ENCODE peak calls at places on chromosome 9, in six cellular contexts. One of them, this sample, is unnamed.

GRCh38 chr9:106892632-106893031 is 29.7 kb downstream of the ZNF462 start:
- DNase-seq in ovary: peak; percentile 62
- DNase-seq in esophagus muscularis mucosa: no peak
- DNase-seq in transverse colon: peak; percentile 34
- DNase-seq in A549: peak; percentile 90
- DNase-seq in stomach: no peak
- DNase-seq in this sample: peak; percentile 83

GRCh38 chr9:124869986-124870560 is 8.1 kb downstream of the ARPC5L start:
- DNase-seq in stomach: peak; percentile 60
- DNase-seq in ovary: peak; percentile 52
- DNase-seq in transverse colon: peak; percentile 77
- DNase-seq in A549: no peak
- DNase-seq in esophagus muscularis mucosa: no peak
- DNase-seq in this sample: peak; percentile 84

GRCh38 chr9:106775960-106776359 is 87.0 kb upstream of the ZNF462 start:
- DNase-seq in ovary: no peak
- DNase-seq in transverse colon: no peak
- DNase-seq in stomach: no peak
- DNase-seq in esophagus muscularis mucosa: no peak
- DNase-seq in A549: no peak
- DNase-seq in this sample: no peak

GRCh38 chr9:105901514-105902109 is 207.3 kb downstream of the TMEM38B start:
- DNase-seq in esophagus muscularis mucosa: peak; percentile 39
- DNase-seq in ovary: peak; percentile 47
- DNase-seq in transverse colon: no peak
- DNase-seq in A549: peak; percentile 52
- DNase-seq in stomach: no peak
- DNase-seq in this sample: no peak

GRCh38 chr9:35186524-35186923 is 24.7 kb downstream of the UNC13B start:
- DNase-seq in esophagus muscularis mucosa: no peak
- DNase-seq in ovary: no peak
- DNase-seq in A549: no peak
- DNase-seq in transverse colon: peak; percentile 60
- DNase-seq in stomach: no peak
- DNase-seq in this sample: no peak

GRCh38 chr9:82972446-82972845 is 90.5 kb downstream of the RASEF start:
- DNase-seq in esophagus muscularis mucosa: no peak
- DNase-seq in stomach: no peak
- DNase-seq in ovary: no peak
- DNase-seq in transverse colon: peak; percentile 49
- DNase-seq in A549: no peak
- DNase-seq in this sample: no peak

GRCh38 chr9:116760636-116761035 is 73.5 kb downstream of the TRIM32 start:
- DNase-seq in esophagus muscularis mucosa: no peak
- DNase-seq in A549: no peak
- DNase-seq in stomach: no peak
- DNase-seq in ovary: no peak
- DNase-seq in transverse colon: no peak
- DNase-seq in this sample: no peak

GRCh38 chr9:96646081-96646991 is 8.8 kb downstream of the PRXL2C start:
- DNase-seq in esophagus muscularis mucosa: no peak
- DNase-seq in transverse colon: no peak
- DNase-seq in stomach: no peak
- DNase-seq in A549: no peak
- DNase-seq in ovary: no peak
- DNase-seq in this sample: no peak

GRCh38 chr9:20358201-20358600 is 264.1 kb downstream of the MLLT3 start:
- DNase-seq in ovary: no peak
- DNase-seq in esophagus muscularis mucosa: no peak
- DNase-seq in transverse colon: no peak
- DNase-seq in A549: peak; percentile 44
- DNase-seq in stomach: no peak
- DNase-seq in this sample: no peak

GRCh38 chr9:76552751-76553150 is 93.8 kb downstream of the GCNT1 start:
- DNase-seq in A549: no peak
- DNase-seq in transverse colon: no peak
- DNase-seq in esophagus muscularis mucosa: no peak
- DNase-seq in stomach: no peak
- DNase-seq in ovary: no peak
- DNase-seq in this sample: no peak

GRCh38 chr9:114592356-114592755 is 4.8 kb downstream of the ATP6V1G1 start:
- DNase-seq in esophagus muscularis mucosa: no peak
- DNase-seq in ovary: no peak
- DNase-seq in stomach: no peak
- DNase-seq in A549: no peak
- DNase-seq in transverse colon: peak; percentile 37
- DNase-seq in this sample: peak; percentile 28

GRCh38 chr9:135887585-135888050 is 19.7 kb downstream of the CAMSAP1 start:
- DNase-seq in esophagus muscularis mucosa: no peak
- DNase-seq in transverse colon: no peak
- DNase-seq in stomach: peak; percentile 26
- DNase-seq in A549: no peak
- DNase-seq in ovary: no peak
- DNase-seq in this sample: no peak

GRCh38 chr9:92191801-92192200 is 76.6 kb upstream of the SPTLC1 start:
- DNase-seq in stomach: no peak
- DNase-seq in transverse colon: no peak
- DNase-seq in ovary: no peak
- DNase-seq in A549: no peak
- DNase-seq in esophagus muscularis mucosa: peak; percentile 91
- DNase-seq in this sample: no peak

GRCh38 chr9:113574381-113575262 is 111.1 kb downstream of the RGS3 start:
- DNase-seq in ovary: peak; percentile 27
- DNase-seq in A549: no peak
- DNase-seq in stomach: no peak
- DNase-seq in esophagus muscularis mucosa: no peak
- DNase-seq in transverse colon: no peak
- DNase-seq in this sample: no peak

GRCh38 chr9:27426717-27427645 is 97.1 kb upstream of the IFNK start:
- DNase-seq in ovary: no peak
- DNase-seq in A549: peak; percentile 86
- DNase-seq in esophagus muscularis mucosa: no peak
- DNase-seq in transverse colon: no peak
- DNase-seq in stomach: no peak
- DNase-seq in this sample: no peak

GRCh38 chr9:684055-684949 is 157.2 kb upstream of the DMRT1 start:
- DNase-seq in ovary: no peak
- DNase-seq in A549: no peak
- DNase-seq in transverse colon: no peak
- DNase-seq in stomach: no peak
- DNase-seq in esophagus muscularis mucosa: peak; percentile 42
- DNase-seq in this sample: no peak

GRCh38 chr9:23120630-23121029 is 674.0 kb downstream of the DMRTA1 start:
- DNase-seq in ovary: no peak
- DNase-seq in stomach: no peak
- DNase-seq in A549: no peak
- DNase-seq in transverse colon: no peak
- DNase-seq in esophagus muscularis mucosa: no peak
- DNase-seq in this sample: no peak

GRCh38 chr9:69743930-69744329 is 15.9 kb downstream of the PTAR1 start:
- DNase-seq in transverse colon: no peak
- DNase-seq in stomach: no peak
- DNase-seq in ovary: no peak
- DNase-seq in A549: no peak
- DNase-seq in esophagus muscularis mucosa: no peak
- DNase-seq in this sample: no peak

GRCh38 chr9:23686257-23686656 is 139.8 kb downstream of the ELAVL2 start:
- DNase-seq in esophagus muscularis mucosa: no peak
- DNase-seq in ovary: no peak
- DNase-seq in A549: no peak
- DNase-seq in transverse colon: no peak
- DNase-seq in stomach: no peak
- DNase-seq in this sample: no peak

GRCh38 chr9:82790868-82791267 is 272.1 kb downstream of the RASEF start:
- DNase-seq in A549: no peak
- DNase-seq in transverse colon: no peak
- DNase-seq in ovary: no peak
- DNase-seq in stomach: no peak
- DNase-seq in esophagus muscularis mucosa: no peak
- DNase-seq in this sample: no peak

GRCh38 chr9:130770679-130771442 is 64.2 kb upstream of the ABL1 start:
- DNase-seq in ovary: no peak
- DNase-seq in transverse colon: no peak
- DNase-seq in stomach: no peak
- DNase-seq in esophagus muscularis mucosa: no peak
- DNase-seq in A549: peak; percentile 72
- DNase-seq in this sample: no peak

GRCh38 chr9:33082538-33083326 is 6.3 kb upstream of the SMU1 start:
- DNase-seq in A549: no peak
- DNase-seq in transverse colon: no peak
- DNase-seq in stomach: peak; percentile 73
- DNase-seq in ovary: no peak
- DNase-seq in esophagus muscularis mucosa: no peak
- DNase-seq in this sample: no peak

GRCh38 chr9:78788101-78788500 is 491.2 kb downstream of the PSAT1 start:
- DNase-seq in ovary: no peak
- DNase-seq in A549: no peak
- DNase-seq in stomach: no peak
- DNase-seq in transverse colon: no peak
- DNase-seq in esophagus muscularis mucosa: no peak
- DNase-seq in this sample: no peak

GRCh38 chr9:126533911-126534300 is 79.8 kb upstream of the LMX1B start:
- DNase-seq in A549: no peak
- DNase-seq in ovary: no peak
- DNase-seq in esophagus muscularis mucosa: no peak
- DNase-seq in stomach: no peak
- DNase-seq in transverse colon: no peak
- DNase-seq in this sample: no peak

GRCh38 chr9:134569626-134570025 is 72.0 kb upstream of the COL5A1 start:
- DNase-seq in transverse colon: no peak
- DNase-seq in esophagus muscularis mucosa: peak; percentile 75
- DNase-seq in A549: no peak
- DNase-seq in ovary: peak; percentile 7
- DNase-seq in stomach: peak; percentile 3
- DNase-seq in this sample: no peak

GRCh38 chr9:4515958-4516375 is 25.7 kb downstream of the SLC1A1 start:
- DNase-seq in ovary: no peak
- DNase-seq in A549: no peak
- DNase-seq in stomach: no peak
- DNase-seq in transverse colon: no peak
- DNase-seq in esophagus muscularis mucosa: no peak
- DNase-seq in this sample: no peak

DNA sequence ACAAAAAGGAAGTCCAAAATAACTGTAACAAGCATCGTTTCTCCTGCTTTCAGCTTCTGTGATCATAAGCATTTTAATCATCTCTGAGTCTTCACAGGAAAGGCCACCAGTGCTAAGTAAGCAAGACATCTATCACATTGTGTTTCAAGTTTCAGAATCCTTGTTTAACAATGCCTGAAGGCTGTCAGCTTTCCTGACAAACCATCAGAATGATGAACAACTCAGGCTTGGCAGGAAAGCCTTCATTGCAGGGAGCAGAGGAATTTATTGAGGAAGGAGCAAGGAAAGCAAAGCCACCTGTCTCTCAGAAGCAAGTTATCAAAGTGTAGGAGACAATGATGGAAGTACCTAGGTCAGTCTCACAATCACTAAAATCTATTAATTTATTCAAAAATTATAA is 143.5 kb upstream of the DAPK1 start:
- DNase-seq in ovary: no peak
- DNase-seq in transverse colon: no peak
- DNase-seq in stomach: no peak
- DNase-seq in esophagus muscularis mucosa: no peak
- DNase-seq in A549: no peak
- DNase-seq in this sample: no peak
- TF ChIP-seq EP300 in ovary: no peak
- TF ChIP-seq EP300 in transverse colon: no peak
- TF ChIP-seq EP300 in stomach: no peak
- TF ChIP-seq EP300 in esophagus muscularis mucosa: no peak
- TF ChIP-seq EP300 in A549: no peak
- TF ChIP-seq EP300 in this sample: no peak

GRCh38 chr9:71073494-71073893 is 47.9 kb downstream of the TRPM3 start:
- DNase-seq in ovary: no peak
- DNase-seq in stomach: no peak
- DNase-seq in A549: no peak
- DNase-seq in transverse colon: no peak
- DNase-seq in esophagus muscularis mucosa: no peak
- DNase-seq in this sample: no peak
- TF ChIP-seq EP300 in ovary: no peak
- TF ChIP-seq EP300 in stomach: no peak
- TF ChIP-seq EP300 in A549: no peak
- TF ChIP-seq EP300 in transverse colon: no peak
- TF ChIP-seq EP300 in esophagus muscularis mucosa: no peak
- TF ChIP-seq EP300 in this sample: no peak

GRCh38 chr9:127788337-127789011 is 2.6 kb downstream of the CDK9 start:
- DNase-seq in ovary: no peak
- DNase-seq in stomach: no peak
- DNase-seq in A549: no peak
- DNase-seq in transverse colon: no peak
- DNase-seq in esophagus muscularis mucosa: no peak
- DNase-seq in this sample: no peak

GRCh38 chr9:127786773-127787123 is 914 bp downstream of the CDK9 start:
- DNase-seq in A549: no peak
- DNase-seq in transverse colon: no peak
- DNase-seq in ovary: no peak
- DNase-seq in stomach: no peak
- DNase-seq in esophagus muscularis mucosa: no peak
- DNase-seq in this sample: no peak

GRCh38 chr9:127783644-127784043 is 2.2 kb upstream of the CDK9 start:
- DNase-seq in ovary: no peak
- DNase-seq in transverse colon: no peak
- DNase-seq in stomach: no peak
- DNase-seq in A549: no peak
- DNase-seq in esophagus muscularis mucosa: no peak
- DNase-seq in this sample: peak; percentile 48

GRCh38 chr9:127785023-127785932 is 556 bp upstream of the CDK9 start:
- DNase-seq in transverse colon: peak; percentile 91
- DNase-seq in stomach: peak; percentile 91
- DNase-seq in esophagus muscularis mucosa: peak; percentile 97
- DNase-seq in ovary: peak; percentile 93
- DNase-seq in A549: peak; percentile 85
- DNase-seq in this sample: peak; percentile 99

GRCh38 chr9:127785933-127786772 is at the start of gene CDK9:
- DNase-seq in esophagus muscularis mucosa: peak; percentile 96
- DNase-seq in A549: peak; percentile 94
- DNase-seq in ovary: peak; percentile 95
- DNase-seq in transverse colon: peak; percentile 94
- DNase-seq in stomach: peak; percentile 93
- DNase-seq in this sample: peak; percentile 89
- TF ChIP-seq EP300 in esophagus muscularis mucosa: no peak
- TF ChIP-seq EP300 in A549: no peak
- TF ChIP-seq EP300 in ovary: no peak
- TF ChIP-seq EP300 in transverse colon: no peak
- TF ChIP-seq EP300 in stomach: no peak
- TF ChIP-seq EP300 in this sample: no peak

DNA sequence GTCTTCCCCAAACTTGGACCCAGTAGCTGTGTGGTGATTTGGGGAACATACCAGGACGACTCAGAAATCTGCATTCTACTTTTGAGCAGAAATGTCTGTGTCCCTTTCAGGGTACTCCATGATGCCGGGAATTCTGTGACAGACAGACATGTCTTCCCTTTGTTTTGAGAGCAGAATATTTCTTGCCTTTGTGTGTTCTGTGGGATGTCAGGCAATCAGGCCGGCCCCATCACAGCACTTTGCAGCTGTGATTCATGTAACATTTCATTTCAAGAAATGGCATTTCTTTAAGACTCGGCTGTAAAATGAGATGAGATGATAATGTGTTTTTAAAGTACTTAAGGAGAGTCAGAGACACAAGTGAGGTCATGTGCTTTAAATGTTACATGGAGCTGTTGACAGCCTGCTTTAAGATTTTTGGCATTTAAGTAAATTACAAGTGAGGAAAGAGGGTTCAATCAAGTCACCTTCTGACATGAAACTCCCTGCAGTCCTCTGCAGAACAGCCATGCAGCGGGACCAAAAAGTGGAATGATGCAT is 98.7 kb downstream of the SLC28A3 start:
- DNase-seq in ovary: no peak
- DNase-seq in stomach: no peak
- DNase-seq in transverse colon: no peak
- DNase-seq in esophagus muscularis mucosa: no peak
- DNase-seq in A549: no peak
- DNase-seq in this sample: no peak
- TF ChIP-seq EP300 in ovary: no peak
- TF ChIP-seq EP300 in stomach: no peak
- TF ChIP-seq EP300 in transverse colon: no peak
- TF ChIP-seq EP300 in esophagus muscularis mucosa: no peak
- TF ChIP-seq EP300 in A549: no peak
- TF ChIP-seq EP300 in this sample: no peak

This sample was measured in upper lobe of left lung.